ENCODE peak calls at places on chromosomes 13 and 19, in seven cellular contexts. R, C, O, X, A, S and F are unnamed samples.

GRCh38 chr19:30068528-30069395 is 126.7 kb downstream of the URI1 start:
- DNase-seq in O (no peak), A (no peak), C (no peak), X (no peak), R (no peak), S (no peak), F (peak)

GRCh38 chr19:55311397-55311796 is 13.7 kb downstream of the TMEM150B start:
- DNase-seq in X (no peak), A (no peak), S (no peak), O (no peak), R (no peak), C (no peak), F (no peak)

GRCh38 chr19:35596366-35596999 is 10.5 kb downstream of the PMIS2 start:
- DNase-seq in O (no peak), C (no peak), X (no peak), S (no peak), A (no peak), R (peak), F (no peak)

GRCh38 chr19:51702103-51702753 is 9.1 kb downstream of the SPACA6 start:
- DNase-seq in X (no peak), A (peak), C (peak), R (peak), O (peak), S (peak), F (peak)

GRCh38 chr13:31477961-31478360 is 261.4 kb upstream of the RXFP2 start:
- DNase-seq in O (no peak), X (no peak), C (peak), R (peak), A (no peak), S (no peak), F (no peak)

GRCh38 chr19:17847538-17848366 is at the start of gene JAK3:
- DNase-seq in X (no peak), S (no peak), A (no peak), C (peak), O (peak), R (peak), F (peak)

GRCh38 chr13:84439108-84439507 is 556.8 kb upstream of the SLITRK1 start:
- DNase-seq in R (peak), O (no peak), X (no peak), S (no peak), A (no peak), C (peak), F (no peak)

GRCh38 chr13:87234981-87235380 is 436.2 kb upstream of the SLITRK5 start:
- DNase-seq in A (no peak), S (no peak), C (peak), O (no peak), X (no peak), R (peak), F (no peak)

GRCh38 chr19:46115396-46116109 is 8.9 kb downstream of the IGFL3 start:
- DNase-seq in S (no peak), X (peak), C (peak), R (peak), A (no peak), O (no peak), F (no peak)

GRCh38 chr19:57351867-57352266 is 796 bp downstream of the ZNF304 start:
- DNase-seq in R (peak), C (no peak), A (no peak), X (no peak), O (no peak), S (no peak), F (no peak)

GRCh38 chr13:96822900-96823299 is 171.4 kb downstream of the OXGR1 start:
- DNase-seq in X (no peak), A (peak), C (peak), S (no peak), O (no peak), R (peak), F (peak)
- TF ChIP-seq CTCF in X (no peak), A (peak), C (no peak), S (no peak), O (no peak), R (peak), F (no peak)

DNA sequence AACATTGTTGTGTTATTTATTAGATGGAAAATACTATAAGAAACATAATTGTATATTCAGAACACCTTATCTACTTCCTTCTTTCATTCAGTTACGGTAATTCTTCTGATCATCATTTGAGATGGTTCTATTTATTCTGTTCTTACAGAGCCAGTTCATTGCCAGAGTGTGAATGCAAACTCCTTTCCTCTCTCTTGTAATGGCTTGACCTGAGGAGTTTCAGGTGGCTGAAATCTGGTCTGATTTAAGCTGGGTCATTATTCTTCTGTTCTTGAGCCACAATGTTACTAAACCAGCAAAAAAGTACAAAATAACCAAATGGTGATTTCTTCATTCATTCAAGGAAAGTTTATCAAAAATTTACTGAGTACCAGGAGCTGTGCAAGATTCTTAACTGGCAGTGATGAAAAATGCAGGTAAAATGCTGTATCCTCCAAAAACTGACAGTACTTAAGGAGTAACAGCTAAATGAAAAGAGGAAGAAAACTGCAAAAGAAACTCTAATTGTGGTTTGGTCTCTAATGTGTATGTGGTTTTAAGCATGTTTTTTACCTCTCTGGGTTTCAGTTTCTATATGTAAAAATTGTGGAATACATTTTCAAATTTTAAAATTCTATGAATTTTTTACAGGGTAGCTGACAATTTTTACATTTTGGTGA is 182.4 kb upstream of the UFM1 start:
- DNase-seq in R (no peak), A (no peak), O (no peak), X (no peak), C (no peak), S (no peak), F (no peak)
- TF ChIP-seq CTCF in R (no peak), A (no peak), O (no peak), X (no peak), C (no peak), S (no peak), F (no peak)

GRCh38 chr13:23709521-23709920 is 139.3 kb downstream of the TNFRSF19 start:
- DNase-seq in S (no peak), R (no peak), X (no peak), C (no peak), O (no peak), A (no peak), F (no peak)
- TF ChIP-seq CTCF in S (no peak), R (no peak), X (no peak), C (no peak), O (no peak), A (no peak), F (no peak)

DNA sequence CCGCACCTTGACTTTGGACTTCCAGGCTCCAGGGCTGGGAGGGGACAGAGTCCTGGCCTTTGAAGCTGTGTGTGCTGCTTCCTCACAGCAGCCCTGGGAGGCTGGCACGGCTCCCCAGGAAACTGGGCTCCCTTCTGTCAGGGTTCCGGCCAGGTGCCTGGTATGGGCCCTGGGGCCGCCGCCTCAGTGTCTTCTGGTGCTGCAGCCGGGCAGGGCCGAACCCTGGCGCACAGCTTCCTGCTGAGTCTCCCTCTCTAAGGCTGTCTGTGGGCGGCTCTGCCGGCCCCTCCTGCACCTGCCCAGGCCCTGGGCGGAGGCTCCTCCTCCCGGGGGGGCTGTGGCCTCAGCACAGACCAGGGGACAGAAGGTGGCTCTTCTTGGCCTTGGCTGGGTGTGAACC is 32.4 kb downstream of the GPX4 start:
- DNase-seq in X (no peak), S (no peak), O (no peak), R (no peak), C (no peak), A (peak), F (no peak)
- TF ChIP-seq CTCF in X (no peak), S (no peak), O (no peak), R (no peak), C (no peak), A (no peak), F (no peak)

DNA sequence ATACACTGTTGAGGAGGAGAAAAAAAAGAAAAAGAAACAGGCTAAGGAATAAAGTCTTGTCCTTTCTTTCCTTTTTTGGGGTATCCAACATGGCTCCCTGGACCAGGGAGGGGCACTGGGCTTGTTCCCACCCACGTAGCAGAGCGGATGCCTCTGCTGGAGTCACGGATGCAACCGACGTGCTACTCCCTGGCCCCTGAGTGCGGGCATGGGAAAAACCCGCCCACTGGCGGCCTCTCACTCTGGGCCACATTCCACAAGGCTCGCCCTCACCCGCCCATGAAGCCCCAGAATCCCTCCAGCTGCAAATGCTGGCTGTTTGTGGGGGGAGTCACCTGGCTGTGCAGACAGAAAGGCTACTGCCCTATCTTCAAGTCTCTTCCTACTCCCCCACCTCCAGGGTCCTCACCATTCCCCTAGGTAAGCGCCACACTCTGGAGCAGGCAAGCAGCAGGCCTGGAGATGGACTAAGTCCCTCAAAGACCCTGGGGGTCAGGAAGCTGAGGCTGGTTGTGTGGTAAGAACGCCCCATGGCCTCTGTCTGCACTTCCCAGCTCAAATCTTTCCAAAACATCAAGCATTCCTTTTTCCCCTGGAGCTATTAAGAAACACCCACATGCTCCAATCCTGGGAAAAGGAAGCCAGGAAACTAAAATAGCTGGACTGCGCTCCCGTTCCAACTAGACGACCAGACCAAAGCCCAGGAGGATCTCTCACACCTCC is 17.8 kb upstream of the EPHX3 start:
- DNase-seq in S (no peak), R (peak), C (peak), A (peak), O (no peak), X (peak), F (no peak)
- TF ChIP-seq CTCF in S (no peak), R (no peak), C (no peak), A (no peak), O (no peak), X (no peak), F (no peak)